ENCODE peak calls at places on chromosomes 11 and 22, in five cellular contexts. One of them, this sample, is unnamed.
A peak's percentile ranks its signal among the peaks of the same experiment; 100 is the strongest.

GRCh38 chr22:42431401-42432019 is 693 bp downstream of the NFAM1 start:
- DNase-seq in osteoblast: peak; percentile 57
- DNase-seq in body of pancreas: no peak
- DNase-seq in AG04450: no peak
- DNase-seq in uterus: no peak
- DNase-seq in this sample: no peak

GRCh38 chr11:2207773-2208621 is 36.4 kb upstream of the TH start:
- DNase-seq in osteoblast: peak; percentile 80
- DNase-seq in body of pancreas: no peak
- DNase-seq in AG04450: no peak
- DNase-seq in uterus: peak; percentile 7
- DNase-seq in this sample: no peak

GRCh38 chr11:77170107-77170506 is 42.1 kb downstream of the MYO7A start:
- DNase-seq in osteoblast: no peak
- DNase-seq in body of pancreas: no peak
- DNase-seq in AG04450: no peak
- DNase-seq in uterus: no peak
- DNase-seq in this sample: no peak

GRCh38 chr22:41377846-41378245 is 3.9 kb upstream of the TEF start:
- DNase-seq in osteoblast: peak; percentile 57
- DNase-seq in body of pancreas: no peak
- DNase-seq in AG04450: no peak
- DNase-seq in uterus: no peak
- DNase-seq in this sample: no peak

GRCh38 chr11:46917109-46918086 is 952 bp downstream of the LRP4 start:
- DNase-seq in osteoblast: no peak
- DNase-seq in body of pancreas: no peak
- DNase-seq in AG04450: no peak
- DNase-seq in uterus: no peak
- DNase-seq in this sample: no peak

GRCh38 chr11:61028135-61028729 is 56.8 kb downstream of the CD6 start:
- DNase-seq in osteoblast: no peak
- DNase-seq in body of pancreas: no peak
- DNase-seq in AG04450: no peak
- DNase-seq in uterus: no peak
- DNase-seq in this sample: no peak

GRCh38 chr22:37369536-37369935 is 57.7 kb downstream of the ELFN2 start:
- DNase-seq in osteoblast: no peak
- DNase-seq in body of pancreas: no peak
- DNase-seq in AG04450: no peak
- DNase-seq in uterus: no peak
- DNase-seq in this sample: no peak

GRCh38 chr11:76159983-76160661 is 46.2 kb downstream of the WNT11 start:
- DNase-seq in osteoblast: peak; percentile 72
- DNase-seq in body of pancreas: peak; percentile 50
- DNase-seq in AG04450: no peak
- DNase-seq in uterus: no peak
- DNase-seq in this sample: no peak

GRCh38 chr11:70005107-70005818 is 72.9 kb upstream of the ANO1 start:
- DNase-seq in osteoblast: peak; percentile 78
- DNase-seq in body of pancreas: no peak
- DNase-seq in AG04450: peak; percentile 89
- DNase-seq in uterus: no peak
- DNase-seq in this sample: no peak

GRCh38 chr11:61699737-61700160 is 19.6 kb downstream of the DAGLA start:
- DNase-seq in osteoblast: no peak
- DNase-seq in body of pancreas: peak; percentile 83
- DNase-seq in AG04450: no peak
- DNase-seq in uterus: no peak
- DNase-seq in this sample: peak; percentile 46

GRCh38 chr11:118217575-118217974 is 7.2 kb downstream of the JAML start:
- DNase-seq in osteoblast: no peak
- DNase-seq in body of pancreas: no peak
- DNase-seq in AG04450: no peak
- DNase-seq in uterus: no peak
- DNase-seq in this sample: no peak

GRCh38 chr11:121112498-121113455 is 11.7 kb downstream of the TECTA start:
- DNase-seq in osteoblast: peak; percentile 92
- DNase-seq in body of pancreas: peak; percentile 70
- DNase-seq in AG04450: peak; percentile 54
- DNase-seq in uterus: peak; percentile 54
- DNase-seq in this sample: peak; percentile 68

GRCh38 chr11:117071344-117071787 is 26.9 kb downstream of the SIK3 start:
- DNase-seq in osteoblast: no peak
- DNase-seq in body of pancreas: peak; percentile 67
- DNase-seq in AG04450: no peak
- DNase-seq in uterus: no peak
- DNase-seq in this sample: no peak

GRCh38 chr11:97956904-97957303 is 1063.8 kb upstream of the CNTN5 start:
- DNase-seq in osteoblast: no peak
- DNase-seq in body of pancreas: no peak
- DNase-seq in AG04450: no peak
- DNase-seq in uterus: no peak
- DNase-seq in this sample: no peak

GRCh38 chr11:28632338-28632737 is 524.1 kb downstream of the METTL15 start:
- DNase-seq in osteoblast: no peak
- DNase-seq in body of pancreas: no peak
- DNase-seq in AG04450: no peak
- DNase-seq in uterus: no peak
- DNase-seq in this sample: peak; percentile 38

GRCh38 chr11:96259053-96259837 is 83.8 kb downstream of the MAML2 start:
- DNase-seq in osteoblast: no peak
- DNase-seq in body of pancreas: no peak
- DNase-seq in AG04450: no peak
- DNase-seq in uterus: no peak
- DNase-seq in this sample: peak; percentile 73

GRCh38 chr11:74138572-74138971 is 32.2 kb downstream of the C2CD3 start:
- DNase-seq in osteoblast: peak; percentile 76
- DNase-seq in body of pancreas: peak; percentile 36
- DNase-seq in AG04450: peak; percentile 97
- DNase-seq in uterus: no peak
- DNase-seq in this sample: peak; percentile 85

GRCh38 chr11:2517386-2518064 is 72.7 kb downstream of the KCNQ1 start:
- DNase-seq in osteoblast: peak; percentile 72
- DNase-seq in body of pancreas: no peak
- DNase-seq in AG04450: no peak
- DNase-seq in uterus: peak; percentile 10
- DNase-seq in this sample: no peak

GRCh38 chr11:117366183-117366582 is 38.5 kb downstream of the CEP164 start:
- DNase-seq in osteoblast: no peak
- DNase-seq in body of pancreas: no peak
- DNase-seq in AG04450: no peak
- DNase-seq in uterus: no peak
- DNase-seq in this sample: no peak

GRCh38 chr11:112795142-112795815 is 165.9 kb upstream of the NCAM1 start:
- DNase-seq in osteoblast: no peak
- DNase-seq in body of pancreas: peak; percentile 31
- DNase-seq in AG04450: no peak
- DNase-seq in uterus: no peak
- DNase-seq in this sample: peak; percentile 70

GRCh38 chr11:26014456-26015115 is 317.3 kb upstream of the ANO3 start:
- DNase-seq in osteoblast: no peak
- DNase-seq in body of pancreas: no peak
- DNase-seq in AG04450: no peak
- DNase-seq in uterus: no peak
- DNase-seq in this sample: no peak

GRCh38 chr11:67583319-67584204 is at the start of gene GSTP1:
- DNase-seq in osteoblast: peak; percentile 98
- DNase-seq in body of pancreas: peak; percentile 91
- DNase-seq in AG04450: peak; percentile 78
- DNase-seq in uterus: peak; percentile 96
- DNase-seq in this sample: peak; percentile 77

GRCh38 chr11:36452231-36452630 is 57.8 kb downstream of the TRAF6 start:
- DNase-seq in osteoblast: no peak
- DNase-seq in body of pancreas: no peak
- DNase-seq in AG04450: no peak
- DNase-seq in uterus: no peak
- DNase-seq in this sample: no peak

GRCh38 chr22:42292726-42293520 is 22.5 kb upstream of the TCF20 start:
- DNase-seq in osteoblast: no peak
- DNase-seq in body of pancreas: peak; percentile 48
- DNase-seq in AG04450: no peak
- DNase-seq in uterus: no peak
- DNase-seq in this sample: no peak

GRCh38 chr11:19938866-19939265 is 221.4 kb downstream of the DBX1 start:
- DNase-seq in osteoblast: no peak
- DNase-seq in body of pancreas: no peak
- DNase-seq in AG04450: no peak
- DNase-seq in uterus: no peak
- DNase-seq in this sample: no peak

GRCh38 chr11:118375980-118376379 is 16.6 kb downstream of the UBE4A start:
- DNase-seq in osteoblast: no peak
- DNase-seq in body of pancreas: no peak
- DNase-seq in AG04450: no peak
- DNase-seq in uterus: no peak
- DNase-seq in this sample: no peak

GRCh38 chr11:72319261-72319660 is 75.3 kb upstream of the PHOX2A start:
- DNase-seq in osteoblast: no peak
- DNase-seq in body of pancreas: no peak
- DNase-seq in AG04450: no peak
- DNase-seq in uterus: no peak
- DNase-seq in this sample: no peak

GRCh38 chr22:37100589-37101127 is 8.9 kb downstream of the TMPRSS6 start:
- DNase-seq in osteoblast: no peak
- DNase-seq in body of pancreas: no peak
- DNase-seq in AG04450: no peak
- DNase-seq in uterus: no peak
- DNase-seq in this sample: no peak

GRCh38 chr22:31583861-31584485 is 78.0 kb downstream of the PISD start:
- DNase-seq in osteoblast: peak; percentile 58
- DNase-seq in body of pancreas: no peak
- DNase-seq in AG04450: no peak
- DNase-seq in uterus: no peak
- DNase-seq in this sample: no peak

GRCh38 chr11:68659158-68659921 is 25.0 kb upstream of the GAL start:
- DNase-seq in osteoblast: peak; percentile 99
- DNase-seq in body of pancreas: peak; percentile 66
- DNase-seq in AG04450: peak; percentile 90
- DNase-seq in uterus: peak; percentile 60
- DNase-seq in this sample: peak; percentile 72

GRCh38 chr11:116170526-116171120 is 602.2 kb downstream of the BUD13 start:
- DNase-seq in osteoblast: no peak
- DNase-seq in body of pancreas: no peak
- DNase-seq in AG04450: no peak
- DNase-seq in uterus: no peak
- DNase-seq in this sample: no peak

GRCh38 chr11:71532016-71532610 is 5.0 kb downstream of the KRTAP5-7 start:
- DNase-seq in osteoblast: no peak
- DNase-seq in body of pancreas: no peak
- DNase-seq in AG04450: no peak
- DNase-seq in uterus: no peak
- DNase-seq in this sample: no peak

GRCh38 chr11:124894606-124895430 is 2.8 kb downstream of the ROBO4 start:
- DNase-seq in osteoblast: peak; percentile 51
- DNase-seq in body of pancreas: no peak
- DNase-seq in AG04450: no peak
- DNase-seq in uterus: no peak
- DNase-seq in this sample: no peak

DNA sequence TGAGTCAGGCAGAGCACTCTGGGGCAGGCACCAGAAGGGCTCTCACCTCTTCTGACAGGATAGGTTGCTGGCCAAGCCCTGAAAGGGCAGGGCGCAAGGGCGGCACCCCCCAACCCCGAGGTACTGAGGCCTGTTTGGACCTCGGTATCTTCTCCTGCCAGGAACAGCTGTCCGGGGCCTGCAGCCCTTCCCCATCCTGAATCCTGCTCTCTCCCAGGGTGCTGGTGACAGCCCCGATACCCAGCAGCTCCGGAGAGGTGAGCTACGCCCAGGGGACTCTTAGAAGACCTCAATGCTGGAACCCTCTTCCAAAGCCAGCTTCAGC is 79.1 kb downstream of the PHF21B start:
- DNase-seq in osteoblast: peak; percentile 50
- DNase-seq in body of pancreas: no peak
- DNase-seq in AG04450: no peak
- DNase-seq in uterus: no peak
- DNase-seq in this sample: no peak
- H3K27ac ChIP-seq in osteoblast: no peak overlapping the region
- H3K27ac ChIP-seq in body of pancreas: no peak overlapping the region
- H3K27ac ChIP-seq in AG04450: no peak overlapping the region
- H3K27ac ChIP-seq in uterus: no peak overlapping the region
- H3K27ac ChIP-seq in this sample: no peak overlapping the region

GRCh38 chr11:132312616-132313210 is 942.3 kb downstream of the NTM start:
- DNase-seq in osteoblast: peak; percentile 93
- DNase-seq in body of pancreas: no peak
- DNase-seq in AG04450: no peak
- DNase-seq in uterus: no peak
- DNase-seq in this sample: peak; percentile 2
- TF ChIP-seq CTCF in osteoblast: peak; percentile 84
- TF ChIP-seq CTCF in body of pancreas: peak; percentile 11
- TF ChIP-seq CTCF in AG04450: peak; percentile 69
- TF ChIP-seq CTCF in uterus: no peak
- TF ChIP-seq CTCF in this sample: no peak

DNA sequence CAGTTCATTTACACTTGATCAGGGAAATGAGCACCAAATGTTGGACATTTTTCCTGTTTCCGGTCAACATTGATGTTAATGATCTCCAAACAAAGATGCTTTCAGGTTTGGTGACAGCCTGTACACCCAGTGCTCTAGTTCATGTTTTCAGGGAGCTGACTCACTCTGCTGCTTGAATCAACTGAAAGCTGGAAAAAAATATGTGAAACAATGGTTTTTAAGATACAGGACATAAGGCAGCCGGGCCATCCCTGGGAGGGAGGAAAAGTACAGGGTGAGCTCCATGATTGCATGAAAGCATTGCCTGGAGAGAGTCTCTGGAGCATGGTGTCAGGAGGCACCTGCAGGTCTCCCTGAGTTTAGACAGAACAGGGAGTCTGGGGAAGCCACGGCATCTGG is 259.6 kb downstream of the TBC1D22A start:
- DNase-seq in osteoblast: peak; percentile 64
- DNase-seq in body of pancreas: no peak
- DNase-seq in AG04450: no peak
- DNase-seq in uterus: no peak
- DNase-seq in this sample: no peak
- H3K27ac ChIP-seq in osteoblast: no peak overlapping the region
- H3K27ac ChIP-seq in body of pancreas: peak overlapping the region; percentile 71
- H3K27ac ChIP-seq in AG04450: no peak overlapping the region
- H3K27ac ChIP-seq in uterus: peak overlapping the region; percentile 5
- H3K27ac ChIP-seq in this sample: no peak overlapping the region

DNA sequence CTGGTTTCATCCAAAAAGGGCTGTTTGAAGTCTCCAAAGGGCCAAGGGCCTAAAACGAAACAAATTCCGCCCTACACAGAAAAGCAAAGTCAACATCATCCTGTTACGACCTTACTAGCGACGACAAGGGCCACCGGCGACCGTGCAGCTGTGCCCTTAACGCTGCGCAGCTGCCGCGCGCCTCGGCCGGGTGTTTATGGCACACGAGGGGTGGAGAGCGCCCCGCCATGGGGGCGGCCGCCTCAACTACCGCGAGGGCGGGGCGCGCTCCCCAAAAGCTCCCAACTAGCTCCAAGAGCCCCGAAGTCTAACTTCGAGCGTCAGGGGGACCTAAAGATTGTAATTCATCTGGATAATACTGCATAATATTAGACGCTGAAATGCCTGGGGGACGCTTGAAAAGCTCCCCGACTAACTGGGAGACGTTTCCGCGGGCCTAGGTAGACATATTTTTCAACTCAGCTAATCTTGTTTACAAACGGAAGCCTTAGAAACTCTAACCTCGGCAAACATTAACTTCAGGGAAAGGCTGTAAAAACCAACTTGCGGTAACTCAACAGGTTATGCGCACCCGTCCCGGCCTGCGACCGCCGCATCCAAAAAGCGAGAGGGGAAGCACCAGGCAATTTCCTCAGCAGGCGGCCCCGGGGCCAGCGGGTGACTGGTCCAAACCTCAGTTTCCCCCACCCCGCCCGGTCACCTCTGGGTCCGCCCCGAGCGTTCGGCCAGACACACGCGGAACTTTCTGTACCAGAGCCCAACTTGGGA is 688 bp downstream of the TMEM123 start:
- DNase-seq in osteoblast: peak; percentile 92
- DNase-seq in body of pancreas: peak; percentile 71
- DNase-seq in AG04450: no peak
- DNase-seq in uterus: peak; percentile 56
- DNase-seq in this sample: peak; percentile 36
- TF ChIP-seq CTCF in osteoblast: peak; percentile 14
- TF ChIP-seq CTCF in body of pancreas: no peak
- TF ChIP-seq CTCF in AG04450: peak; percentile 7
- TF ChIP-seq CTCF in uterus: peak; percentile 16
- TF ChIP-seq CTCF in this sample: peak; percentile 33